ENCODE peak calls at places on chromosomes 2 and 18, in four cellular contexts. E is AG09309, B is esophagus muscularis mucosa, S is endothelial cell of umbilical vein. X is an unnamed sample.
A peak's percentile ranks its signal among the peaks of the same experiment; 100 is the strongest.

GRCh38 chr18:73549236-73549635 is 598.4 kb downstream of the FBXO15 start:
- DNase-seq in B (no peak), S (no peak), E (no peak), X (no peak)

GRCh38 chr2:27655155-27655951 is 8.1 kb downstream of the SUPT7L start:
- DNase-seq in B (no peak), S (peak; percentile 8), E (no peak), X (peak; percentile 66)

GRCh38 chr18:61606759-61607158 is 273.5 kb downstream of the CDH20 start:
- DNase-seq in S (peak; percentile 98), E (peak; percentile 68), B (no peak), X (peak; percentile 99)

GRCh38 chr18:45197526-45197970 is 417.7 kb upstream of the SLC14A2 start:
- DNase-seq in S (no peak), B (no peak), E (peak; percentile 71), X (no peak)

GRCh38 chr2:84875213-84875560 is 5.7 kb downstream of the TRABD2A start:
- DNase-seq in E (no peak), S (no peak), B (no peak), X (no peak)

GRCh38 chr18:59509477-59510173 is 150.6 kb upstream of the LMAN1 start:
- DNase-seq in E (no peak), B (no peak), S (no peak), X (no peak)

GRCh38 chr18:25678226-25678625 is 326.3 kb upstream of the ZNF521 start:
- DNase-seq in B (no peak), E (no peak), S (no peak), X (no peak)

GRCh38 chr2:239002960-239003932 is 155.4 kb downstream of the TWIST2 start:
- DNase-seq in E (peak; percentile 67), S (no peak), B (no peak), X (no peak)

GRCh38 chr2:223820549-223820948 is 16.8 kb downstream of the AP1S3 start:
- DNase-seq in B (no peak), E (no peak), S (peak; percentile 90), X (peak; percentile 53)